ENCODE peak calls at places on chromosomes 4 and X, in ten cellular contexts. Y, Z, G, C, H, P, K, W, F and E are unnamed samples.
A peak's percentile ranks its signal among the peaks of the same experiment; 100 is the strongest.

GRCh38 chr4:71692963-71693362 is 90.9 kb downstream of the GC start:
- DNase-seq in K (no peak), W (no peak), Z (no peak), P (no peak), F (no peak), C (no peak), H (no peak), G (no peak), Y (no peak), E (no peak)

GRCh38 chr4:128288689-128289106 is 1.1 kb upstream of the PGRMC2 start:
- DNase-seq in H (peak; percentile 72), Y (no peak), F (no peak), W (no peak), Z (peak; percentile 56), G (no peak), P (peak; percentile 51), K (no peak), C (peak; percentile 47), E (no peak)

GRCh38 chr4:38621004-38621684 is 42.9 kb upstream of the KLF3 start:
- DNase-seq in H (no peak), Z (peak; percentile 87), P (peak; percentile 97), Y (no peak), C (peak; percentile 84), K (no peak), F (no peak), G (no peak), W (no peak), E (peak; percentile 71)

GRCh38 chr4:150794706-150795105 is 212.8 kb downstream of the MAB21L2 start:
- DNase-seq in Y (no peak), F (no peak), G (no peak), P (no peak), H (no peak), W (no peak), C (no peak), K (no peak), Z (peak; percentile 8), E (no peak)

GRCh38 chr4:81963005-81963404 is 410.8 kb downstream of the HNRNPD start:
- DNase-seq in K (no peak), W (no peak), G (no peak), P (no peak), Z (no peak), Y (no peak), C (no peak), H (no peak), F (no peak), E (no peak)

GRCh38 chrX:133658244-133658911 is 243.1 kb upstream of the GPC4 start:
- DNase-seq in P (no peak), W (no peak), H (no peak), Z (no peak), F (no peak), K (no peak), Y (no peak), C (no peak), G (no peak), E (no peak)

GRCh38 chr4:94491322-94491721 is 39.6 kb downstream of the PDLIM5 start:
- DNase-seq in F (no peak), Y (no peak), Z (peak; percentile 52), W (no peak), H (no peak), C (no peak), P (peak; percentile 48), G (no peak), K (no peak), E (no peak)

GRCh38 chr4:34939073-34939472 is 1305.2 kb downstream of the ARAP2 start:
- DNase-seq in Z (no peak), K (no peak), G (no peak), Y (no peak), F (no peak), W (no peak), P (no peak), H (no peak), C (no peak), E (no peak)

GRCh38 chr4:36310237-36310636 is 28.8 kb downstream of the DTHD1 start:
- DNase-seq in F (no peak), Y (no peak), P (no peak), C (no peak), K (no peak), W (no peak), G (no peak), Z (no peak), H (no peak), E (no peak)

GRCh38 chrX:24902808-24903207 is 113.0 kb downstream of the ARX start:
- DNase-seq in K (no peak), H (no peak), Y (no peak), Z (peak; percentile 96), C (peak; percentile 62), W (no peak), P (peak; percentile 95), G (no peak), F (no peak), E (peak; percentile 31)

GRCh38 chr4:92455956-92456355 is 152.2 kb downstream of the GRID2 start:
- DNase-seq in K (no peak), Y (no peak), W (no peak), F (no peak), H (no peak), P (peak; percentile 27), C (no peak), Z (no peak), G (no peak), E (no peak)

GRCh38 chr4:98929341-98930267 is 671 bp upstream of the EIF4E start:
- DNase-seq in C (peak; percentile 98), G (no peak), P (peak; percentile 93), K (peak; percentile 83), Y (peak; percentile 88), H (no peak), Z (peak; percentile 98), W (peak; percentile 86), F (peak; percentile 90), E (peak; percentile 82)

GRCh38 chr4:98928505-98929340 is at the start of gene EIF4E:
- DNase-seq in K (peak; percentile 98), G (peak; percentile 85), H (peak; percentile 100), W (peak; percentile 99), P (peak; percentile 99), F (peak; percentile 99), C (peak; percentile 99), Y (peak; percentile 99), Z (peak; percentile 99), E (peak; percentile 93)

GRCh38 chr4:98932539-98932938 is 3.6 kb upstream of the EIF4E start:
- DNase-seq in F (no peak), Z (peak; percentile 69), W (no peak), C (peak; percentile 55), P (no peak), G (no peak), H (no peak), K (no peak), Y (no peak), E (peak; percentile 80)

GRCh38 chr4:98930311-98930865 is 1.5 kb upstream of the EIF4E start:
- DNase-seq in C (peak; percentile 61), H (no peak), F (no peak), P (no peak), G (no peak), Y (no peak), K (no peak), Z (no peak), W (no peak), E (peak; percentile 2)

GRCh38 chr4:98928131-98928504 is 815 bp downstream of the EIF4E start:
- DNase-seq in Y (peak; percentile 74), F (peak; percentile 72), C (peak; percentile 91), Z (peak; percentile 78), H (peak; percentile 94), G (peak; percentile 5), W (peak; percentile 81), K (peak; percentile 78), P (peak; percentile 77), E (peak; percentile 92)
- H3K27ac ChIP-seq in Y (peak overlapping the region; percentile 95), F (peak overlapping the region; percentile 97), C (peak overlapping the region; percentile 89), Z (peak overlapping the region; percentile 94), H (peak overlapping the region; percentile 74), G (peak overlapping the region; percentile 100), W (peak overlapping the region; percentile 34), K (peak overlapping the region; percentile 96), P (peak overlapping the region; percentile 84), E (peak overlapping the region; percentile 98)

GRCh38 chr4:168557658-168558057 is 60.8 kb downstream of the PALLD start:
- DNase-seq in Y (no peak), W (no peak), G (no peak), K (no peak), F (no peak), C (no peak), H (peak; percentile 14), Z (no peak), P (no peak), E (no peak)
- H3K4me1 ChIP-seq in Y (peaks cover 47% of the 10 kb centered on the region), W (no peaks in the 10 kb centered on the region), G (no peaks in the 10 kb centered on the region), K (peaks cover 11% of the 10 kb centered on the region), F (peaks cover 54% of the 10 kb centered on the region), C (peaks cover 12% of the 10 kb centered on the region), H (no peaks in the 10 kb centered on the region), Z (peaks cover 18% of the 10 kb centered on the region), P (peaks cover 8% of the 10 kb centered on the region), E (peaks cover 30% of the 10 kb centered on the region)

GRCh38 chr4:184851200-184851541 is 25.4 kb upstream of the ACSL1 start:
- DNase-seq in W (peak; percentile 60), Y (no peak), G (no peak), Z (no peak), F (peak; percentile 70), K (no peak), P (no peak), H (no peak), C (no peak), E (no peak)

GRCh38 chr4:184853385-184853784 is 27.6 kb upstream of the ACSL1 start:
- DNase-seq in G (no peak), C (no peak), Y (no peak), W (no peak), K (no peak), H (no peak), P (no peak), F (no peak), Z (no peak), E (no peak)

GRCh38 chr4:184857446-184858121 is 31.8 kb upstream of the ACSL1 start:
- DNase-seq in K (no peak), P (no peak), F (no peak), Y (no peak), G (no peak), H (no peak), C (no peak), Z (no peak), W (no peak), E (no peak)

GRCh38 chr4:184856277-184856609 is 30.5 kb upstream of the ACSL1 start:
- DNase-seq in F (no peak), G (no peak), W (no peak), P (no peak), K (no peak), H (no peak), C (no peak), Y (no peak), Z (no peak), E (no peak)

GRCh38 chr4:184854673-184855072 is 28.9 kb upstream of the ACSL1 start:
- DNase-seq in G (no peak), K (no peak), C (no peak), W (no peak), H (no peak), Y (no peak), P (no peak), Z (no peak), F (no peak), E (no peak)
- H3K27ac ChIP-seq in G (no peak overlapping the region), K (no peak overlapping the region), C (no peak overlapping the region), W (no peak overlapping the region), H (no peak overlapping the region), Y (no peak overlapping the region), P (no peak overlapping the region), Z (no peak overlapping the region), F (no peak overlapping the region), E (no peak overlapping the region)

DNA sequence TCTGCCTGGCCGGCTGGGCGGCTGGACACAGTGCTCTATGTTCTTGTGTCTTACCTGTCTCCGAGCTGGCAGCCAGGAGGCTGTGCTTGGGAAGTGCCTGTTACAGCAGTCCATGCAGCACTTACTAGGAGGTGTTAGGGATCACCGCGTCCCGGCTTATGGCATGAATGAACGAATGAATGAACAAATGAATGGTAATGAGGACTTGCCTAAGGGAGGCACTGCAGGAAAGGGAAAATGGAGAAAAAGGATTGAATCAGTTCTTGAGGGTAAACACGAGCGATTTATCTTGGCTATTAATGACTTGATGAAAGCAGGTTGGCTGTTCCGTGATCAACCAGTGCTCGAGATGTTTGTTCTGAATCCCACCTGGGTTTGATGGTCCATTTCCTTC is 31.1 kb downstream of the TBC1D14 start:
- DNase-seq in P (no peak), K (no peak), C (no peak), F (no peak), W (no peak), G (no peak), Y (peak; percentile 30), H (no peak), Z (no peak), E (no peak)
- H3K4me1 ChIP-seq in P (peaks cover 12% of the 10 kb centered on the region), K (peaks cover 35% of the 10 kb centered on the region), C (peaks cover 59% of the 10 kb centered on the region), F (peaks cover 25% of the 10 kb centered on the region), W (no peaks in the 10 kb centered on the region), G (peaks cover 12% of the 10 kb centered on the region), Y (peaks cover 21% of the 10 kb centered on the region), H (peaks cover 19% of the 10 kb centered on the region), Z (peaks cover 28% of the 10 kb centered on the region), E (peaks cover 19% of the 10 kb centered on the region)